ENCODE peak calls at places on chromosomes 13 and 19, in four cellular contexts. T is astrocyte of the spinal cord; E is body of pancreas; A is CD8-positive, alpha-beta T cell. I is an unnamed sample.

GRCh38 chr19:35253316-35254286 is 4.8 kb downstream of the LSR start:
- DNase-seq in T (no peak), E (no peak), A (no peak), I (no peak)

GRCh38 chr19:34838753-34839431 is 65.9 kb upstream of the ZNF599 start:
- DNase-seq in T (no peak), E (peak), A (peak), I (no peak)

GRCh38 chr13:57698851-57699250 is 67.3 kb downstream of the PCDH17 start:
- DNase-seq in T (no peak), E (no peak), A (no peak), I (no peak)

GRCh38 chr13:24625324-24625723 is 54.9 kb upstream of the ATP12A start:
- DNase-seq in T (no peak), E (no peak), A (no peak), I (no peak)

GRCh38 chr19:10390652-10391286 is 10.4 kb upstream of the TYK2 start:
- DNase-seq in T (peak), E (peak), A (peak), I (peak)

GRCh38 chr19:36330226-36330625 is 48.8 kb downstream of the ZFP14 start:
- DNase-seq in T (no peak), E (no peak), A (no peak), I (no peak)

GRCh38 chr19:11465605-11466004 is 15.2 kb downstream of the ELAVL3 start:
- DNase-seq in T (no peak), E (no peak), A (no peak), I (no peak)

GRCh38 chr19:7293795-7294570 is at the start of gene INSR:
- DNase-seq in T (peak), E (peak), A (no peak), I (peak)

GRCh38 chr13:32267836-32268439 is 47.2 kb downstream of the ZAR1L start:
- DNase-seq in T (no peak), E (peak), A (peak), I (no peak)

GRCh38 chr13:32262619-32263018 is 52.5 kb downstream of the ZAR1L start:
- DNase-seq in T (no peak), E (no peak), A (no peak), I (no peak)

GRCh38 chr13:32264407-32264806 is 50.8 kb downstream of the ZAR1L start:
- DNase-seq in T (peak), E (no peak), A (no peak), I (no peak)

GRCh38 chr13:32265726-32266125 is 49.4 kb downstream of the ZAR1L start:
- DNase-seq in T (no peak), E (no peak), A (no peak), I (no peak)

GRCh38 chr13:32266130-32266529 is 49.0 kb downstream of the ZAR1L start:
- DNase-seq in T (no peak), E (no peak), A (no peak), I (no peak)
- H3K4me3 ChIP-seq in T (no peak), E (no peak), A (no peak), I (no peak)

DNA sequence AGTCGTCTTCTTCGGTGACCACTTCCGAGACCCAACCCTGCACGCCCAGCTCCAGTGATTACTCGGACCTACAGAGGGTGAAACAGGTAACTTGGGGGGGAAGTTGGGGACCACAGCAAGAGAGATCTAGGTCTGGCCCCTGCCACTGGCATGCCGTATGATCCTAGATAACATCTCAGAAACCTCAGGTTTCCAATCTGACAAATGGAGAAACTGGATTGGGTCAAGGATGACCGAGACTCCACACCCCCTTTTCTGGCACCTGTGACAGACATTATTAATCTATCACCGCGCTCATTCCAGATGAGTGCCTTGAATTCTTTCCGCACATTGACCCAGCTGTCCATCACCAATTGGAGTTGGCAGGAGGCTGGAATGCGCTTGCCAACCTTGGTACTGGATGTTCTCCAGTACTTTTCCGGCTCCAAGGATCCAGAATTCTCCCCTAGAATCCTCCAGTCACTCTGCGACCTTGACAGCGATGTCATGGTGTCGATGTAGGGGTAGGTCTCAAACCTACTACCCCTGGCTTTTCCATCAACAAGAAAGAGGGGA is 17.4 kb downstream of the VASP start:
- DNase-seq in T (no peak), E (peak), A (no peak), I (no peak)
- H3K4me3 ChIP-seq in T (no peak), E (no peak), A (no peak), I (no peak)

DNA sequence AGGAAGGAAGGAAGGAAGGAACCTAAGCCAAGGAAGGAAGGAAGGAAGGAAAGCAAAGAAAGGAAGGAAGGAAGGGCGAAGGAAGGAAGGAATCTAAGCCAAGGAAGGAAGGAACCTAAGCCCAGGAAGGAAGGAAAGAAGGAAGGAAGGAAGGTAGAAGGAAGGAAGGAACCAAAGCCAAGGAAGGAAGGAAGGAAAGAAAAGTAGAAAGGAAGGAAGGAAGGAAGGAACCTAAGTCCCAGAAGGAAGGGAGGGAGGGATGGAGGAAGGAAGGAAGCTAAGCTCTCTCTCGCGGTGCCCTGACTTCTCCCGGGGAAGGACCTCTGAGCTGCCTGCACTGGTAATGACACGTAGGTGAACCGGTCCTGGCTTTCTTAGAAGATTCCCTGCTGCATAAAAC is 1.3 kb upstream of the RUBCNL start:
- DNase-seq in T (no peak), E (no peak), A (no peak), I (no peak)
- H3K4me3 ChIP-seq in T (no peak), E (no peak), A (no peak), I (no peak)

GRCh38 chr19:19261350-19262189 is 11.5 kb downstream of the TM6SF2 start:
- DNase-seq in T (no peak), E (no peak), A (no peak), I (no peak)
- H3K4me3 ChIP-seq in T (no peak), E (no peak), A (no peak), I (no peak)

GRCh38 chr19:18045307-18046013 is 37.5 kb downstream of the ARRDC2 start:
- DNase-seq in T (no peak), E (no peak), A (no peak), I (no peak)
- H3K4me3 ChIP-seq in T (peak), E (no peak), A (peak), I (peak)

I was measured in LNCaP clone FGC.